ENCODE peak calls at places on chromosomes 12 and 14, in ten cellular contexts. B is NCI-H1092, P is neural progenitor cell, R is thoracic aorta, H is activated T-helper 1 cell treated with Interleukin-2 at 50 U/mL for 16 hours, V is endodermal cell, W is NCI-H1694, A is HuH-7.5, X is bronchial epithelial cell, D is foreskin fibroblast. N is an unnamed sample.
A peak's percentile ranks its signal among the peaks of the same experiment; 100 is the strongest.

GRCh38 chr12:114403690-114404450 is 2.1 kb downstream of the TBX5 start:
- DNase-seq in B (no peak), P (peak; percentile 66), R (no peak), H (no peak), V (peak; percentile 84), W (no peak), A (no peak), X (no peak), D (peak; percentile 76), N (no peak)

GRCh38 chr12:124321040-124321481 is 26.2 kb downstream of the RFLNA start:
- DNase-seq in B (no peak), P (peak; percentile 58), R (no peak), H (peak; percentile 26), V (peak; percentile 97), W (peak; percentile 15), A (peak; percentile 72), X (peak; percentile 26), D (peak; percentile 76), N (peak; percentile 25)

GRCh38 chr14:71498151-71498734 is 434.0 kb upstream of the RGS6 start:
- DNase-seq in B (no peak), P (no peak), R (no peak), H (no peak), V (no peak), W (no peak), A (no peak), X (no peak), D (peak; percentile 44), N (no peak)

GRCh38 chr14:32986791-32987545 is 48.3 kb downstream of the NPAS3 start:
- DNase-seq in B (no peak), P (peak; percentile 37), R (no peak), H (no peak), V (no peak), W (no peak), A (no peak), X (no peak), D (peak; percentile 11), N (no peak)

GRCh38 chr12:123382684-123383083 is 1.2 kb upstream of the KMT5A start:
- DNase-seq in B (no peak), P (no peak), R (no peak), H (no peak), V (no peak), W (no peak), A (no peak), X (no peak), D (no peak), N (no peak)

GRCh38 chr12:7017870-7018349 is 366 bp downstream of the LPCAT3 start:
- DNase-seq in B (peak; percentile 59), P (no peak), R (no peak), H (no peak), V (no peak), W (no peak), A (peak; percentile 33), X (no peak), D (no peak), N (peak; percentile 72)

GRCh38 chr12:20305470-20305869 is 62.9 kb upstream of the PDE3A start:
- DNase-seq in B (no peak), P (no peak), R (no peak), H (no peak), V (no peak), W (no peak), A (no peak), X (no peak), D (no peak), N (no peak)

GRCh38 chr14:74763803-74764531 is 851 bp downstream of the YLPM1 start:
- DNase-seq in B (peak; percentile 50), P (peak; percentile 44), R (no peak), H (no peak), V (peak; percentile 58), W (no peak), A (peak; percentile 18), X (peak; percentile 66), D (peak; percentile 35), N (no peak)

GRCh38 chr14:22276913-22277816 is 311.9 kb downstream of the DAD1 start:
- DNase-seq in B (no peak), P (peak; percentile 34), R (no peak), H (no peak), V (no peak), W (no peak), A (no peak), X (peak; percentile 48), D (peak; percentile 5), N (no peak)

GRCh38 chr12:4148418-4149056 is 125.0 kb upstream of the CCND2 start:
- DNase-seq in B (no peak), P (no peak), R (no peak), H (peak; percentile 17), V (peak; percentile 31), W (no peak), A (no peak), X (no peak), D (no peak), N (no peak)

GRCh38 chr12:89657739-89658138 is 50.9 kb downstream of the ATP2B1 start:
- DNase-seq in B (no peak), P (no peak), R (no peak), H (no peak), V (no peak), W (no peak), A (no peak), X (no peak), D (no peak), N (no peak)

GRCh38 chr12:126185025-126185424 is 1119.8 kb downstream of the AACS start:
- DNase-seq in B (no peak), P (no peak), R (no peak), H (no peak), V (no peak), W (no peak), A (no peak), X (no peak), D (no peak), N (no peak)

GRCh38 chr14:51653096-51653814 is 1.5 kb downstream of the FRMD6 start:
- DNase-seq in B (no peak), P (peak; percentile 53), R (no peak), H (no peak), V (peak; percentile 53), W (peak; percentile 30), A (no peak), X (peak; percentile 42), D (peak; percentile 76), N (peak; percentile 4)

GRCh38 chr14:43155924-43156323 is 1351.2 kb downstream of the FSCB start:
- DNase-seq in B (no peak), P (no peak), R (no peak), H (no peak), V (no peak), W (no peak), A (no peak), X (no peak), D (no peak), N (no peak)

GRCh38 chr12:121794532-121795028 is 1.1 kb upstream of the RHOF start:
- DNase-seq in B (no peak), P (no peak), R (no peak), H (no peak), V (no peak), W (no peak), A (no peak), X (no peak), D (no peak), N (no peak)

N was measured in NCI-H1436.